ENCODE peak calls at places on chromosome 6, in four cellular contexts. P is WERI-Rb-1, O is aorta, E is left lung. X is an unnamed sample.

GRCh38 chr6:41937881-41938574 is 3.6 kb downstream of the CCND3 start:
- DNase-seq in E (no peak), P (no peak), O (no peak), X (no peak)

GRCh38 chr6:6942826-6943225 is 164.9 kb upstream of the RREB1 start:
- DNase-seq in O (no peak), E (peak), P (no peak), X (peak)

GRCh38 chr6:98203170-98203806 is 631.1 kb upstream of the POU3F2 start:
- DNase-seq in E (no peak), O (no peak), P (no peak), X (no peak)

GRCh38 chr6:39203804-39204495 is 25.3 kb downstream of the KCNK5 start:
- DNase-seq in O (no peak), P (no peak), E (peak), X (no peak)

GRCh38 chr6:37493047-37493995 is 6.4 kb downstream of the CCDC167 start:
- DNase-seq in O (no peak), E (no peak), P (no peak), X (no peak)

GRCh38 chr6:50102676-50103075 is 52.9 kb upstream of the DEFB112 start:
- DNase-seq in O (no peak), E (no peak), P (no peak), X (no peak)

GRCh38 chr6:66865771-66866170 is 1158.7 kb upstream of the EYS start:
- DNase-seq in P (no peak), O (no peak), E (no peak), X (no peak)

GRCh38 chr6:75204222-75204958 is 1.5 kb downstream of the COL12A1 start:
- DNase-seq in P (peak), E (peak), O (peak), X (no peak)

GRCh38 chr6:116271309-116271708 is 8.4 kb downstream of the TSPYL1 start:
- DNase-seq in E (no peak), P (no peak), O (no peak), X (no peak)

GRCh38 chr6:106880952-106881351 is 93.6 kb downstream of the CD24 start:
- DNase-seq in O (no peak), E (no peak), P (no peak), X (no peak)

GRCh38 chr6:62640749-62641148 is 354.7 kb upstream of the KHDRBS2 start:
- DNase-seq in O (no peak), E (no peak), P (no peak), X (no peak)

GRCh38 chr6:30075094-30075986 is at the start of gene RNF39:
- DNase-seq in P (peak), E (peak), O (no peak), X (no peak)

GRCh38 chr6:53042112-53042511 is 23.1 kb upstream of the FBXO9 start:
- DNase-seq in E (no peak), P (no peak), O (no peak), X (no peak)

GRCh38 chr6:152543519-152543918 is 93.6 kb downstream of the SYNE1 start:
- DNase-seq in O (no peak), P (no peak), E (no peak), X (no peak)

GRCh38 chr6:134935076-134935475 is 14.8 kb downstream of the ALDH8A1 start:
- DNase-seq in E (no peak), P (no peak), O (no peak), X (no peak)

GRCh38 chr6:43708857-43709653 is 21.5 kb upstream of the MRPS18A start:
- DNase-seq in O (peak), P (no peak), E (no peak), X (no peak)

GRCh38 chr6:74073429-74073828 is 377.4 kb downstream of the CD109 start:
- DNase-seq in P (no peak), E (no peak), O (no peak), X (no peak)

GRCh38 chr6:68160348-68160747 is 474.7 kb upstream of the ADGRB3 start:
- DNase-seq in E (no peak), O (no peak), P (no peak), X (no peak)

GRCh38 chr6:76275746-76276145 is 203.3 kb upstream of the IMPG1 start:
- DNase-seq in O (no peak), E (no peak), P (no peak), X (no peak)

DNA sequence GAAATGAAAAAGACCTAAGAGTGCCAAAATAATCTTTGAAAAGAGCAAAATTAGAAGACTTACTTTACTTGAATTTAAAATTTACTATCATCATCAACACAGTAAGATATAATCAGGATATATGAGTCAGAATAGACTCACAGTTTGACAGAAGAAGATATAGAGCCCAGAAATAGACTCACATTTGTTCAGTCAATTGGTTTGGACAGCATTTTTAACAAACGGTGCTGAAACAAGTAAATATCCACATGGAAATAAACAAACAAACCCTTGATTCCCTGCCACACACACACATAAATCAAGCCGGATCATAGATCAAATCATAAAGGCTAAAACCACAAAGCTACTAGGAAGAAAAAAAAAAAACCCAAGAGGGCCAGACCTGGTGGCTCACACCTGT is 291.1 kb downstream of the ADGRG6 start:
- DNase-seq in P (no peak), E (no peak), O (no peak), X (no peak)
- H3K27ac ChIP-seq in P (no peak), E (no peak), O (no peak), X (no peak)

DNA sequence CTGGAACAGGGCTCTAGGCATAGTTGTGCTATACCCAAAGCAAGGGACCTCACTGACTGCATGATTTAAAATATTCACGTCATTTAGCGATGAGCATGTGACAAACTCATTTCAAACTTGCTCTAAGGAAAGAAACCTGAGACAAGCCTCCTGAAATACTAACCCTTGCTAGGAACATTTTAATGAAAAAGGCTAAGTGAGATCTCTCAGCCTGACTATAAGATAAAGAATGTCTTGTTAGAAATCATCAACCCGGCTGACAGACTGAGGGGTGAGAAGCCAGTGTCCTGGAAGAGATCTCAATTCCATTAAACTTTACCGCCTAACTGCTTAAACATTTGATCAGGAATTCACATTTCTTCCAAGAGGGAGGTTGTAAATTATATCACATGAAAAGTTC is 274.7 kb upstream of the EXOC2 start:
- DNase-seq in P (no peak), E (no peak), O (no peak), X (no peak)
- H3K27ac ChIP-seq in P (no peak), E (no peak), O (no peak), X (no peak)

GRCh38 chr6:148932208-148932607 is 185.4 kb downstream of the UST start:
- DNase-seq in P (no peak), O (no peak), E (no peak), X (no peak)
- H3K27ac ChIP-seq in P (no peak), O (no peak), E (no peak), X (no peak)

GRCh38 chr6:47246556-47246955 is 63.1 kb downstream of the TNFRSF21 start:
- DNase-seq in O (no peak), E (no peak), P (no peak), X (no peak)
- H3K27ac ChIP-seq in O (no peak), E (no peak), P (no peak), X (peak)

GRCh38 chr6:80425089-80425823 is 318.8 kb downstream of the BCKDHB start:
- DNase-seq in O (no peak), E (no peak), P (no peak), X (no peak)
- H3K27ac ChIP-seq in O (no peak), E (no peak), P (no peak), X (no peak)

DNA sequence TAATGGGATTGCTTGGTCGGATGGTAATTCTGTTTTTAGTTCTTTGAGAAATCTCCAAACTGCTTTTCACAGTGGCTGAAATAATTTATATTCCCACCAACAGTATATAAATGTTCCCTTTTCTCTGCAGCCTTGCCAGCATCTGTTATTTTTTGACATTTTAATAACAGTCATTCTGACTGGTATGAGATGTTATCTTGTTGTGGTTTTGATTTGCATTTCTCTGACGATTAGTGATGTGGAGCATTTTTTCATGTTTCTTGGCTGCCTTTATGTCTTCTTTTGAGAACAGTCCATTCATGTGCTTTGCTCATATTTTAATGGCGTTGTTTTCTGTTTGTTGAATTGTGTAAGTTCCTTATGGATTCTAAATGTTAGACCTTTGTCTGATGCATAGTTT is 641.6 kb downstream of the HACE1 start:
- DNase-seq in E (no peak), P (no peak), O (no peak), X (no peak)
- H3K27ac ChIP-seq in E (no peak), P (no peak), O (no peak), X (no peak)

DNA sequence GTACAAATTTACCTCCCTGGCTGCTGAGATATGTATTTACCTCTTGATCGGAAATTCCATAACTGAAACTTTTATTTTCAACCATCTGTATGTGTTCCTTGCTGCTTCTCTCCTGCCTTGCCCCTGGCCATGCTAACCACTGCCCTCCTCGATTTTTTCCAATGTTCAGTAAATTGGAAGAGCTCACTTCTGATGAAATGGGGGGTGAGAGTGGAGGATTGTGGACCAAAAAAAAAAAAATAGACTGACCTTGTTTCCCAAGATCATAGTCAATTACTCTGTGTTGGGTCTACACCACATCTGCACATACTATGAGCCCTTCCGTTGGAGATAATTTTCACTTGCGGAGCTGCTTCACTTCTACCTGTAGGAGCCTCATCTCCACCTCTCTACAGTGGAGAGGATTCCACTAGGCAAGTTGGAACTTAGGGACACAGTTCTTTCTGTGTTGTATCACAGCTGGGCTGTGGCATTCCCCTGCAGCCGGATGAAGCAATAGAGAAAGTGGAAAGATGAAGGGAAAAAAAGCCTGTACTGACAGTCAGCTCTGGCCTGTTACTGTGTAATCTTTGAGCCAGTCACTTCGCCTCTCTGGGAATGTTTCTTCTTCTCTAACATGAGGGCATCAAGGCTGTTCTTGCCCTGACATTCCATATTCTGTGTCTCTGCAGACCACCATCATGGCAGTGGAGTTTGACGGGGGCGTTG is 1.6 kb downstream of the PSMB9 start:
- DNase-seq in P (no peak), E (no peak), O (no peak), X (no peak)
- H3K27ac ChIP-seq in P (no peak), E (peak), O (no peak), X (no peak)

GRCh38 chr6:159494633-159495023 is 198.4 kb downstream of the SOD2 start:
- DNase-seq in P (no peak), E (no peak), O (no peak), X (no peak)

GRCh38 chr6:159499034-159499433 is 194.0 kb downstream of the SOD2 start:
- DNase-seq in E (no peak), P (no peak), O (no peak), X (no peak)

GRCh38 chr6:159490298-159490937 is 202.6 kb downstream of the SOD2 start:
- DNase-seq in O (no peak), E (no peak), P (no peak), X (no peak)

GRCh38 chr6:159493888-159494632 is 199.0 kb downstream of the SOD2 start:
- DNase-seq in O (no peak), E (no peak), P (no peak), X (no peak)
- H3K27ac ChIP-seq in O (no peak), E (no peak), P (no peak), X (no peak)

X was measured in substantia nigra.